ENCODE peak calls at places on chromosomes 5 and 9, in nine cellular contexts. R is HAP-1, C is PC-3, Q is tibial artery, P is NT2/D1, I is PC-9, K is left ventricle myocardium inferior, T is breast epithelium, F is uterus. M is an unnamed sample. For H3K4me1 and H3K27me3, the result is how much of the 10 kb centered on the place peaks cover.

GRCh38 chr5:78984020-78984610 is 995 bp downstream of the ARSB start:
- DNase-seq in R (peak), P (no peak), F (no peak), C (peak), K (no peak), Q (no peak), I (no peak), T (no peak), M (no peak)

GRCh38 chr5:111929261-111929660 is 172.3 kb upstream of the NREP start:
- DNase-seq in P (no peak), F (no peak), C (no peak), R (no peak), T (no peak), K (no peak), Q (no peak), I (no peak), M (no peak)

GRCh38 chr5:170121321-170121720 is 15.6 kb downstream of the FOXI1 start:
- DNase-seq in K (no peak), C (peak), F (no peak), I (no peak), P (no peak), Q (no peak), R (no peak), T (no peak), M (no peak)

GRCh38 chr5:42858031-42858643 is 46.4 kb upstream of the SELENOP start:
- DNase-seq in R (no peak), P (no peak), I (no peak), T (no peak), C (peak), Q (no peak), K (no peak), F (no peak), M (no peak)

GRCh38 chr9:4691794-4692193 is 12.4 kb downstream of the CDC37L1 start:
- DNase-seq in P (no peak), Q (no peak), I (no peak), K (no peak), C (no peak), R (no peak), F (no peak), T (no peak), M (no peak)

GRCh38 chr9:27168496-27168895 is 59.5 kb downstream of the TEK start:
- DNase-seq in P (no peak), I (no peak), Q (no peak), C (no peak), F (no peak), R (no peak), K (no peak), T (no peak), M (no peak)

GRCh38 chr5:170353946-170354345 is 35.2 kb downstream of the KCNMB1 start:
- DNase-seq in I (no peak), K (peak), R (no peak), C (no peak), T (no peak), F (peak), P (no peak), Q (no peak), M (no peak)

GRCh38 chr5:177494356-177495195 is 2.8 kb downstream of the PDLIM7 start:
- DNase-seq in P (peak), Q (peak), K (peak), T (no peak), I (peak), F (peak), R (no peak), C (peak), M (peak)

GRCh38 chr5:8930021-8930420 is 615.9 kb downstream of the SEMA5A start:
- DNase-seq in Q (no peak), I (no peak), K (no peak), C (no peak), P (no peak), R (no peak), T (no peak), F (no peak), M (no peak)

GRCh38 chr9:135242406-135242805 is 154.9 kb downstream of the OLFM1 start:
- DNase-seq in C (no peak), Q (no peak), R (no peak), T (no peak), F (no peak), K (no peak), P (no peak), I (no peak), M (no peak)

GRCh38 chr5:169913479-169913878 is 66.8 kb downstream of the INSYN2B start:
- DNase-seq in R (no peak), C (no peak), T (no peak), K (no peak), P (no peak), F (no peak), Q (no peak), I (no peak), M (no peak)

DNA sequence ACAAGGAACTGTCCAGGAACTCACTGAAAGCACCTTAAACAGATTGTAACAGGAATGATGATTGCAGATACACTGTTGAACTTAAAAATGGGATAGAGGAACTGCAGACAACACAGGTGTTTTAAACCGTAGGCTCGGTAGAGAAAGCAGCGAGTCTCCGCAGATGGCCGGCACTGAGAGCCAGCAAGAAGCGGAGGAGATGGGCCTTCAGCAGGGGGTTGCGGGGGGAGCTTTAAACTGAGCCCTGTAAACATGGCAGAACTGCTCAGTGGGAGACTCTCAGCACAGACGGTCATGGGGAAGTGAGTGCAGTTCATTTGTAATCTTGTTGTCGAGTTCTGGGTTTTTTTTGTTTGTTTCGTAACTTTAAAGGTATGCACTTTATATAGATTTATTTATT is 155.1 kb upstream of the OTULINL start:
- DNase-seq in P (no peak), I (no peak), R (no peak), K (no peak), T (no peak), C (no peak), F (no peak), Q (no peak), M (no peak)
- H3K4me1 ChIP-seq in P (under half), I (under half), R (under half), K (under half), T (under half), C (under half), F (under half), Q (under half), M (under half)

GRCh38 chr5:172586118-172587060 is 54.7 kb upstream of the NEURL1B start:
- DNase-seq in T (no peak), K (no peak), P (no peak), Q (no peak), I (no peak), F (no peak), R (no peak), C (no peak), M (no peak)
- H3K27me3 ChIP-seq in T (under half), K (under half), P (under half), Q (under half), I (half or more), F (under half), R (under half), C (half or more), M (under half)

DNA sequence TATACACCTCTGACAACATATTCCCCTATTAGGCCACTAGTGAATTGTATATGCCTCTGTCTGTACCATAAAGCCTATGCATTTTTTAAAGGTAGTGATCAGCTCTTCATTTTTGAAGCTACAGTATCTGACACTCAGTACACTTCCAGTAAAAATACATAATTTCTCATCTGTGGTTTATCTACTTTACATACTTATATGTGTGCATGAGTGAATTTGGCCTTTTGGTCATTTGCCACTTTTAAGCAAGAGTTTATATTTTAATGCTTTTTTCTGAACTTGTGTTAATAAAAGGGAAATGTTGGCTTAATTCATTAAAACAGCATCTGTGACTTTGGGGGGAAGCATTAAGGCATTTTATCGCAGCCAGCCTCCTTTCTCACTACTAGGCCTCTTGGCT is 47.8 kb downstream of the ST8SIA4 start:
- DNase-seq in R (no peak), F (no peak), P (no peak), C (no peak), K (no peak), Q (no peak), I (no peak), T (no peak), M (no peak)
- H3K4me1 ChIP-seq in R (under half), F (under half), P (under half), C (under half), K (under half), Q (under half), I (under half), T (under half), M (half or more)

GRCh38 chr5:73218552-73219171 is 45.7 kb downstream of the TMEM174 start:
- DNase-seq in K (no peak), C (peak), T (no peak), P (no peak), R (peak), I (no peak), F (no peak), Q (no peak), M (no peak)
- H3K27me3 ChIP-seq in K (half or more), C (under half), T (under half), P (under half), R (under half), I (under half), F (under half), Q (half or more), M (under half)

GRCh38 chr9:125651907-125652306 is 55.1 kb downstream of the MAPKAP1 start:
- DNase-seq in K (no peak), I (no peak), F (no peak), C (no peak), T (no peak), P (no peak), Q (no peak), R (no peak), M (no peak)

GRCh38 chr9:125649826-125650225 is 57.2 kb downstream of the MAPKAP1 start:
- DNase-seq in F (no peak), C (no peak), I (no peak), K (no peak), R (no peak), P (no peak), Q (no peak), T (no peak), M (no peak)

GRCh38 chr9:125648294-125648693 is 58.7 kb downstream of the MAPKAP1 start:
- DNase-seq in F (no peak), R (no peak), P (no peak), Q (no peak), K (no peak), T (no peak), C (no peak), I (no peak), M (no peak)

GRCh38 chr9:125649315-125649714 is 57.7 kb downstream of the MAPKAP1 start:
- DNase-seq in Q (no peak), T (no peak), F (no peak), R (no peak), C (peak), I (peak), K (no peak), P (no peak), M (no peak)

GRCh38 chr9:125650271-125650737 is 56.7 kb downstream of the MAPKAP1 start:
- DNase-seq in K (no peak), F (no peak), I (no peak), T (no peak), R (no peak), C (peak), P (no peak), Q (no peak), M (no peak)
- H3K4me1 ChIP-seq in K (under half), F (under half), I (under half), T (under half), R (under half), C (under half), P (under half), Q (under half), M (under half)

DNA sequence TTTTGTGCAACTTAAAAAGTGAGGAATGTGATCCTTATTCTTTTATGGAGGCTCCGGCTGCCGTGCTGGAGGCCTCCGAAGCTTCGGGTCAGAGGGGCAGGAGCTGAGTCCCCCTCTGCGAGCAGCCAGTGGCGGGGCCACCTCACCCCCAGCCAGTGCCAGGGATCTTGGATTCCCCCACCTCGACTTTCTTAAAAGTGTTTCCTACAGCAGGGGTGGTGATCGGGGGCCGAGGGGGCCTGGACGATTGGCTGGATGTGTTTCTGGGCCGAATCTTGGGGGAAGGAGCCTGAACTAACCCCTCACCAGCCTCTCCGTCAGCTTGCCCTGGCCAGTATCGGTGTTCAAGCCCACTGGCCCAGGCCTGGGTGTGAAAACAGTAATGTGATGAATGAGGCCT is 92.2 kb upstream of the LMX1B start:
- DNase-seq in K (no peak), R (no peak), I (no peak), F (no peak), Q (peak), T (no peak), C (no peak), P (no peak), M (no peak)
- H3K27me3 ChIP-seq in K (half or more), R (under half), I (half or more), F (under half), Q (half or more), T (under half), C (under half), P (under half), M (under half)

DNA sequence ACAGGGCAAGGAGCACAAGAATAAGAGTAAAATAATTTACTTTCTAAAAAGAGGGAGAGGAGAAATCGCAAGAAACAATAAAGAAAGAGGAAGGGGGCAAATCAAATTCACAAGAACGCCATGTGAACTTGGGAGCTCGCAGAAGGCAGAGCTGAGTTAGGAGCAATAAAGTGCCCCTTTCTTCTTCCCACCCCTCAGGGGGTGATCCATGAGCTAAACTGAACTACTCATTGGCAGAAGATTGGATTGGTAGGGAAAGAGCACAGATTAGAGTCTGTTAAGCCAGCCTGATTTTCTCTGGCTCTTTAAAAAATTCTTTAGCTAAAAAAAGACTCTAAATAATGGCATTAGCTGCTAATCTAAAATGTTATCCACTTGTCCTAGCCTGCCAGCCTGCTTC is 307.5 kb downstream of the EBF1 start:
- DNase-seq in P (no peak), I (no peak), Q (no peak), K (no peak), F (no peak), R (no peak), T (no peak), C (no peak), M (no peak)
- H3K4me1 ChIP-seq in P (under half), I (under half), Q (under half), K (under half), F (under half), R (under half), T (under half), C (under half), M (under half)

DNA sequence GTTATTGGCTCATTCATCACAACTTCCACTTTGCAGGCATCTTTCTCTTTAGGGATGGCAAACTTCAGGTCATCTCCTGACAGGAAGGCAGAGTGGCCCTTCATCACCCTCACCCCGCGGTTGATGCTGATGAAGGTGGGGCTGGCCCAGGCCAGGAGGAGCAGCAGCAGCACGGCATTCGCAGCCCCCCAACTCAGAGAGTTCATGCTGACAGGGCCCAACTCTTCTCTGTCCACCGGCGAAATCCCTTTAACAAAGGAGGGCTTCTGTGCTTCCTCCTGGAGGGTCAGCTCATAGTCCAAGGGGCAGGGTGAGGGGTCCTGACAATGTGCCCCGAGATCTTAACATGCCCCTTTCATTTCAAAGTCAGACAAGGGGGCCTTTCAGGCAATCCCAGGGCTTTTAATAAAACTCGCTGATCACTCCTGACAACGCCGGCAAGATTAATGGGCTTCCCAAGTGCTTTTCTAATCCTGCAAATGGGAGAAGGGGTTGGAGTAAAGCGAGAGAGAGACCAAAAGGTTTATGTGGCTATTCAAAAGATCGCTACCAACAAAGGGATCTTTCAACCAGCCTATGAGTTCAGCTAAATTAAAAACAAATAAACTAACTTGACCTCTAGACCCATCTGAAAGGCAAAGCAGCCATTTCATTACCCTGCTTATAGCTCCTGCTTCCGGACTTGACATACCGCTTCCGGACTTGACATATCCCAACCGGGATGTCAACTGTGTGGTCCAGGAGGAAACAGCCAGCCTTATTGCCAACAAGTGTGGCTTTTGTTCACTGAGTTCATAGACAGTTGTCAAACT is 41.2 kb downstream of the FREM1 start:
- DNase-seq in F (no peak), T (no peak), R (no peak), K (no peak), C (no peak), P (no peak), I (no peak), Q (no peak), M (no peak)
- H3K27me3 ChIP-seq in F (under half), T (under half), R (under half), K (under half), C (under half), P (under half), I (under half), Q (under half), M (under half)

M was measured in CD4-positive, CD25-positive, alpha-beta regulatory T cell.